ENCODE peak calls at places on chromosomes 7 and 10, in eight cellular contexts. M is aorta; X is heart right ventricle; I is putamen; Z is activated naive CD4-positive, alpha-beta T cell treated with anti-CD3 and anti-CD28 coated beads, Interleukin-2, amount 10 ng/mL, durations not matched to agents 7 days and 5 days; V is GM23338; Y is posterior vena cava; P is lung. C is an unnamed sample.

GRCh38 chr10:5891009-5891408 is 966 bp downstream of the FBH1 start:
- DNase-seq in M (no peak), X (no peak), I (no peak), Z (no peak), V (no peak), Y (peak; percentile 26), P (no peak), C (no peak)

GRCh38 chr10:102241444-102242117 is at the start of gene PITX3:
- DNase-seq in M (peak; percentile 97), X (peak; percentile 93), I (peak; percentile 40), Z (peak; percentile 95), V (peak; percentile 98), Y (peak; percentile 97), P (peak; percentile 88), C (peak; percentile 96)

GRCh38 chr10:30182191-30183075 is 123.0 kb upstream of the JCAD start:
- DNase-seq in M (peak; percentile 77), X (no peak), I (no peak), Z (no peak), V (no peak), Y (no peak), P (peak; percentile 38), C (no peak)

GRCh38 chr7:94395141-94396041 is 696 bp downstream of the COL1A2 start:
- DNase-seq in M (no peak), X (peak; percentile 68), I (peak; percentile 33), Z (no peak), V (peak; percentile 89), Y (no peak), P (peak; percentile 51), C (no peak)

GRCh38 chr7:69599211-69599878 is 1.1 kb downstream of the AUTS2 start:
- DNase-seq in M (peak; percentile 76), X (no peak), I (peak; percentile 22), Z (no peak), V (peak; percentile 75), Y (peak; percentile 71), P (no peak), C (no peak)

GRCh38 chr7:188727-189500 is 3.5 kb upstream of the FAM20C start:
- DNase-seq in M (no peak), X (no peak), I (no peak), Z (no peak), V (peak; percentile 66), Y (no peak), P (no peak), C (no peak)

GRCh38 chr7:51242881-51243518 is 73.6 kb downstream of the COBL start:
- DNase-seq in M (no peak), X (no peak), I (no peak), Z (no peak), V (no peak), Y (no peak), P (no peak), C (no peak)

GRCh38 chr7:26280097-26280496 is 11.6 kb upstream of the SNX10 start:
- DNase-seq in M (no peak), X (no peak), I (no peak), Z (no peak), V (no peak), Y (no peak), P (no peak), C (no peak)

GRCh38 chr7:26918241-26918640 is 53.9 kb upstream of the SKAP2 start:
- DNase-seq in M (no peak), X (no peak), I (no peak), Z (no peak), V (no peak), Y (no peak), P (no peak), C (no peak)

GRCh38 chr10:79429751-79430150 is 15.7 kb downstream of the ZCCHC24 start:
- DNase-seq in M (no peak), X (no peak), I (no peak), Z (no peak), V (no peak), Y (peak; percentile 36), P (no peak), C (no peak)

GRCh38 chr10:17181751-17182150 is 19.7 kb downstream of the TRDMT1 start:
- DNase-seq in M (no peak), X (no peak), I (no peak), Z (no peak), V (peak; percentile 17), Y (no peak), P (peak; percentile 82), C (no peak)

GRCh38 chr10:61175331-61175730 is 231.3 kb upstream of the RHOBTB1 start:
- DNase-seq in M (no peak), X (no peak), I (no peak), Z (no peak), V (no peak), Y (no peak), P (no peak), C (no peak)

GRCh38 chr10:70380350-70381135 is 1.9 kb downstream of the LRRC20 start:
- DNase-seq in M (no peak), X (no peak), I (no peak), Z (no peak), V (no peak), Y (no peak), P (no peak), C (no peak)

GRCh38 chr10:96991313-96991841 is 159.3 kb downstream of the LCOR start:
- DNase-seq in M (no peak), X (no peak), I (no peak), Z (no peak), V (no peak), Y (no peak), P (no peak), C (no peak)

GRCh38 chr7:107627002-107627401 is 33.6 kb upstream of the SLC26A4 start:
- DNase-seq in M (no peak), X (no peak), I (no peak), Z (no peak), V (no peak), Y (no peak), P (no peak), C (no peak)

GRCh38 chr7:157414702-157415096 is 77.9 kb downstream of the DNAJB6 start:
- DNase-seq in M (no peak), X (no peak), I (no peak), Z (no peak), V (no peak), Y (no peak), P (no peak), C (no peak)

GRCh38 chr10:75086278-75086934 is 25.1 kb upstream of the SAMD8 start:
- DNase-seq in M (no peak), X (no peak), I (no peak), Z (no peak), V (no peak), Y (no peak), P (no peak), C (no peak)

GRCh38 chr10:114015708-114016107 is 28.0 kb upstream of the ADRB1 start:
- DNase-seq in M (no peak), X (no peak), I (no peak), Z (no peak), V (no peak), Y (no peak), P (no peak), C (no peak)

GRCh38 chr10:100969175-100970075 is at the start of gene SEMA4G:
- DNase-seq in M (peak; percentile 85), X (peak; percentile 23), I (no peak), Z (peak; percentile 66), V (peak; percentile 86), Y (peak; percentile 83), P (no peak), C (peak; percentile 74)

GRCh38 chr10:127012769-127013152 is 107.5 kb downstream of the DOCK1 start:
- DNase-seq in M (peak; percentile 86), X (peak; percentile 83), I (no peak), Z (no peak), V (peak; percentile 17), Y (no peak), P (peak; percentile 80), C (peak; percentile 86)

GRCh38 chr10:15652757-15653156 is 67.0 kb downstream of the ITGA8 start:
- DNase-seq in M (no peak), X (no peak), I (no peak), Z (no peak), V (no peak), Y (peak; percentile 59), P (no peak), C (no peak)

GRCh38 chr7:44466300-44467216 is 23.9 kb downstream of the NUDCD3 start:
- DNase-seq in M (no peak), X (no peak), I (no peak), Z (no peak), V (no peak), Y (no peak), P (no peak), C (no peak)

GRCh38 chr7:12653127-12653917 is 34.1 kb upstream of the ARL4A start:
- DNase-seq in M (no peak), X (no peak), I (no peak), Z (no peak), V (no peak), Y (no peak), P (no peak), C (no peak)

GRCh38 chr7:147415991-147416390 is 1174.6 kb upstream of the C7orf33 start:
- DNase-seq in M (no peak), X (no peak), I (no peak), Z (no peak), V (no peak), Y (no peak), P (no peak), C (no peak)

GRCh38 chr10:85665661-85666060 is 700.9 kb downstream of the GRID1 start:
- DNase-seq in M (no peak), X (no peak), I (peak; percentile 83), Z (no peak), V (no peak), Y (no peak), P (no peak), C (no peak)

GRCh38 chr7:150357277-150357676 is 11.3 kb upstream of the REPIN1 start:
- DNase-seq in M (peak; percentile 64), X (no peak), I (no peak), Z (peak; percentile 82), V (no peak), Y (no peak), P (no peak), C (no peak)

C was measured in Right ventricle myocardium inferior.